ENCODE peak calls at places on chromosomes 1 and 21, in five cellular contexts. Z is HepG2, M is GM12878, U is GM12892, X is K562. T is an unnamed sample.

GRCh38 chr1:66371233-66372005 is 162.5 kb upstream of the SGIP1 start:
- DNase-seq in Z (no peak), M (no peak), U (no peak), X (no peak), T (no peak)

GRCh38 chr1:171140466-171140865 is 44.6 kb upstream of the FMO2 start:
- DNase-seq in Z (no peak), M (no peak), U (no peak), X (no peak), T (no peak)

GRCh38 chr1:2880086-2880485 is 78.6 kb upstream of the TTC34 start:
- DNase-seq in Z (no peak), M (no peak), U (no peak), X (no peak), T (no peak)

GRCh38 chr1:43847882-43848281 is 85.7 kb upstream of the ARTN start:
- DNase-seq in Z (no peak), M (no peak), U (no peak), X (no peak), T (no peak)

GRCh38 chr1:161730050-161730564 is 8.8 kb downstream of the FCRLB start:
- DNase-seq in Z (no peak), M (no peak), U (no peak), X (peak), T (no peak)

GRCh38 chr1:114153621-114154145 is at the start of gene SYT6:
- DNase-seq in Z (no peak), M (no peak), U (no peak), X (no peak), T (no peak)

GRCh38 chr1:209652121-209652742 is at the start of gene LAMB3:
- DNase-seq in Z (no peak), M (no peak), U (no peak), X (no peak), T (no peak)

GRCh38 chr1:6275826-6276764 is 15.2 kb upstream of the GPR153 start:
- DNase-seq in Z (no peak), M (no peak), U (no peak), X (peak), T (no peak)

GRCh38 chr1:4778056-4778455 is 123.6 kb downstream of the AJAP1 start:
- DNase-seq in Z (no peak), M (no peak), U (no peak), X (peak), T (no peak)

GRCh38 chr1:154838988-154839387 is 31.1 kb downstream of the KCNN3 start:
- DNase-seq in Z (no peak), M (no peak), U (no peak), X (no peak), T (no peak)

GRCh38 chr1:53207726-53208125 is 11.1 kb downstream of the CPT2 start:
- DNase-seq in Z (no peak), M (no peak), U (no peak), X (no peak), T (no peak)

GRCh38 chr1:26994772-26995625 is 1.5 kb downstream of the TRNP1 start:
- DNase-seq in Z (no peak), M (no peak), U (no peak), X (no peak), T (no peak)

GRCh38 chr1:25649041-25649440 is 32.5 kb downstream of the MAN1C1 start:
- DNase-seq in Z (no peak), M (no peak), U (no peak), X (no peak), T (no peak)

GRCh38 chr1:245156736-245157505 is 2.1 kb downstream of the KIF26B start:
- DNase-seq in Z (peak), M (no peak), U (no peak), X (no peak), T (no peak)

GRCh38 chr1:10835423-10836421 is 39.3 kb upstream of the CASZ1 start:
- DNase-seq in Z (peak), M (no peak), U (no peak), X (peak), T (no peak)

GRCh38 chr1:86356247-86356646 is 39.9 kb downstream of the ODF2L start:
- DNase-seq in Z (no peak), M (no peak), U (no peak), X (peak), T (no peak)

GRCh38 chr1:115141145-115141454 is 51.8 kb upstream of the TSPAN2 start:
- DNase-seq in Z (no peak), M (no peak), U (no peak), X (no peak), T (no peak)

GRCh38 chr21:37338671-37339526 is 27.7 kb upstream of the DYRK1A start:
- DNase-seq in Z (peak), M (no peak), U (no peak), X (peak), T (no peak)

GRCh38 chr21:24163539-24163938 is 1443.7 kb downstream of the MRPL39 start:
- DNase-seq in Z (no peak), M (no peak), U (no peak), X (no peak), T (no peak)

GRCh38 chr21:28421716-28422480 is 570.8 kb downstream of the LTN1 start:
- DNase-seq in Z (no peak), M (no peak), U (no peak), X (no peak), T (no peak)

GRCh38 chr1:117147341-117147831 is 25.8 kb upstream of the TRIM45 start:
- DNase-seq in Z (no peak), M (no peak), U (no peak), X (no peak), T (no peak)

GRCh38 chr21:41666641-41667051 is 100.2 kb downstream of the RIPK4 start:
- DNase-seq in Z (no peak), M (no peak), U (no peak), X (no peak), T (no peak)

GRCh38 chr1:146049436-146049835 is 27.9 kb upstream of the HJV start:
- DNase-seq in Z (no peak), M (no peak), U (no peak), X (no peak), T (no peak)

GRCh38 chr21:29078884-29079765 is 5.7 kb upstream of the CCT8 start:
- DNase-seq in Z (no peak), M (peak), U (no peak), X (no peak), T (peak)

DNA sequence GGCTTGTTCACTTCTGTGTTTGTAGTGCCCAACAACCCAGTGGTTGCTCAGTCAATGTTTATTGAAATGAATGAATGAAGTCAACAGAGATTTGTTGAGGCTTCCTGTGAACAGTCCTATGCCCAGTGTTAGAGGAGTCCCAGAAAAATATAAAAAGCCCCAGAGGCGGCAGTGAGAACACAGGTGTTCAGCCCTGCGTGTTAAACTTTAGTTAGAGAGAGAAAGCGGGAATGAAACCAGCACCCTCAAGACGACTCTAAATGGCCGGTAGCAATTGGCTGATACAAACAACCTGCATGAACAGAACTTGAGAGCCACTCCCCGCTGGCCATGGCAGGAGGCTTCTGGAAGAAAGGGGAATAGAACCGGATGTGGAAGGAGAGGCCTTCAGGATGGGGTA is 22.6 kb downstream of the TMEM51 start:
- DNase-seq in Z (no peak), M (peak), U (no peak), X (no peak), T (no peak)
- TF ChIP-seq TAF1 in Z (no peak), M (no peak), U (no peak), X (no peak), T (no peak)

DNA sequence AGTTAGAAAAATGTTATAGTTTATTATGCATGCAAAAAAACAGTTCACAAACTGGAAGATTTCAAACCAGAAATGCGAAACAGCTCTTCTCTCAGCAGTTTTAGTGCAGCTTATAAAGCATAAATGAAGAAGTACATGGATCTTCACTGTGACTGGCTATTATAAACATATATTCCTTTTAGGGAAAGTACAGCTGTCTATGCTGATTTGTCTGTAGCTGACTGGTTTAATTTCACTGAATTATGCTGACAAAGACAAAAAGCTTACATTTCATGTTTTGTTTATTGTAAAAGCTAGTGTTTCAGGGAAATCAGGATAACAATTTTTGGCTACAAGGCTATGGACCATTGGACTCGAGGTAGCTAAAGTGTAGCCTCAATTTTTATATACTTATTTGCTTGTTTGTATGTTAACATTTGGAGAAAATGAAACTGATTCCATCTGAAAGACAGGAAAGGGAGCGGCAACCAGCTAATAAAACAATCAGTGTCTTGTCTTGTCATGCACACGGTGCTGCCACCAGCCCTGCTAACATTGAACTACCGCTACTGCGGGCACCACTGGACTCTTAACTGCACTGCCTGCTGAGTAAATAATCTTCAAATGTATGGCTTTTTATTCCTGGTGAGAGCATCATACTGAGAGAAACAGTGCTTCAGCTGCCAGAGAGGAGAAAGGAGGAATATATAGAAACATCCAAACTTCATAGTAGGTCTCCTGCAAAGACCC is 480.1 kb downstream of the COL11A1 start:
- DNase-seq in Z (peak), M (no peak), U (no peak), X (no peak), T (no peak)
- TF ChIP-seq TAF1 in Z (no peak), M (no peak), U (no peak), X (no peak), T (no peak)

GRCh38 chr1:81432654-81433109 is 368.1 kb upstream of the ADGRL2 start:
- DNase-seq in Z (no peak), M (no peak), U (no peak), X (no peak), T (no peak)
- TF ChIP-seq TAF1 in Z (no peak), M (no peak), U (no peak), X (no peak), T (no peak)

GRCh38 chr21:17526771-17527170 is 13.9 kb downstream of the CXADR start:
- DNase-seq in Z (no peak), M (no peak), U (no peak), X (no peak), T (no peak)
- TF ChIP-seq TAF1 in Z (no peak), M (no peak), U (no peak), X (no peak), T (no peak)

GRCh38 chr1:29358183-29358582 is 121.9 kb downstream of the PTPRU start:
- DNase-seq in Z (no peak), M (no peak), U (no peak), X (no peak), T (no peak)
- TF ChIP-seq TAF1 in Z (no peak), M (no peak), U (no peak), X (no peak), T (no peak)

GRCh38 chr1:28339551-28339950 is 10.7 kb downstream of the MED18 start:
- DNase-seq in Z (no peak), M (no peak), U (no peak), X (no peak), T (no peak)

GRCh38 chr1:28340221-28340974 is 11.6 kb downstream of the MED18 start:
- DNase-seq in Z (no peak), M (no peak), U (no peak), X (no peak), T (no peak)

GRCh38 chr1:28338897-28339296 is 10.1 kb downstream of the MED18 start:
- DNase-seq in Z (no peak), M (no peak), U (no peak), X (no peak), T (no peak)

GRCh38 chr1:28343405-28343804 is 14.6 kb downstream of the MED18 start:
- DNase-seq in Z (peak), M (no peak), U (no peak), X (no peak), T (no peak)

DNA sequence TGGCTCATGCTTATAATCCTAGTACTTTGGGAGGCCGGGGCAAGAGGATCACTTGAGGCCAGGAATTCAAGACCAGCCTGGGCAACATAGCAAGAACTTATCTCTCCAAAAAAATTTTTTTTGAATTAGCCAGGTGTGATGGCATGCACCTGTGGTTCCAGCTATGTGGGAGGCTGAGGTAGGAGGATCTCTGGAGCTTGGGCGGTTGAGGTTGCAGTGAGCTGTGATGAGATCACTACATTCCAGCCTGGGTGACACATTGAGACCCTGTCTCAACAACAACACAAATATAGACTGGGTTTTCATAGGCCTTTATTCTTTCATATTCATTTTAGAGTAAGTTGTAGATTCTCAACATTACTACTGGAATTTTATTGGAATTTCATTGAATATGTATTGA is 12.8 kb downstream of the MED18 start:
- DNase-seq in Z (no peak), M (no peak), U (no peak), X (no peak), T (no peak)
- TF ChIP-seq TAF1 in Z (no peak), M (no peak), U (no peak), X (no peak), T (no peak)

T was measured in GM12891.